ENCODE peak calls at places on chromosomes 3 and 15, in nine cellular contexts. S is fibroblast of lung, N is coronary artery, Q is progenitor cell of endocrine pancreas, V is endothelial cell, P is pancreas, J is astrocyte of the spinal cord, B is foreskin fibroblast, O is kidney epithelial cell. C is an unnamed sample.

GRCh38 chr15:34987623-34987981 is 485 bp downstream of the ZNF770 start:
- DNase-seq in S (no peak), N (no peak), Q (no peak), V (no peak), P (peak), J (no peak), B (no peak), O (no peak), C (peak)

GRCh38 chr3:16151109-16151508 is 23.4 kb upstream of the GALNT15 start:
- DNase-seq in S (peak), N (no peak), Q (no peak), V (no peak), P (no peak), J (peak), B (peak), O (no peak), C (no peak)

GRCh38 chr15:27254016-27254415 is 283.0 kb downstream of the GABRG3 start:
- DNase-seq in S (no peak), N (no peak), Q (no peak), V (no peak), P (no peak), J (no peak), B (no peak), O (no peak), C (no peak)

GRCh38 chr3:11306815-11307589 is 34.8 kb downstream of the ATG7 start:
- DNase-seq in S (no peak), N (no peak), Q (no peak), V (no peak), P (no peak), J (peak), B (no peak), O (no peak), C (no peak)

GRCh38 chr3:72054976-72055375 is 270.0 kb upstream of the PROK2 start:
- DNase-seq in S (no peak), N (no peak), Q (no peak), V (no peak), P (no peak), J (no peak), B (no peak), O (no peak), C (no peak)

GRCh38 chr3:31226331-31226730 is 306.4 kb upstream of the STT3B start:
- DNase-seq in S (no peak), N (no peak), Q (no peak), V (no peak), P (no peak), J (no peak), B (no peak), O (no peak), C (no peak)

GRCh38 chr3:153601422-153601853 is 439.4 kb downstream of the RAP2B start:
- DNase-seq in S (no peak), N (no peak), Q (no peak), V (no peak), P (no peak), J (no peak), B (no peak), O (no peak), C (no peak)

GRCh38 chr3:171173732-171174131 is 147.2 kb upstream of the SLC2A2 start:
- DNase-seq in S (peak), N (no peak), Q (no peak), V (no peak), P (no peak), J (no peak), B (no peak), O (no peak), C (no peak)

GRCh38 chr3:188270423-188270972 is 116.5 kb downstream of the LPP start:
- DNase-seq in S (peak), N (peak), Q (no peak), V (no peak), P (no peak), J (peak), B (peak), O (peak), C (no peak)

DNA sequence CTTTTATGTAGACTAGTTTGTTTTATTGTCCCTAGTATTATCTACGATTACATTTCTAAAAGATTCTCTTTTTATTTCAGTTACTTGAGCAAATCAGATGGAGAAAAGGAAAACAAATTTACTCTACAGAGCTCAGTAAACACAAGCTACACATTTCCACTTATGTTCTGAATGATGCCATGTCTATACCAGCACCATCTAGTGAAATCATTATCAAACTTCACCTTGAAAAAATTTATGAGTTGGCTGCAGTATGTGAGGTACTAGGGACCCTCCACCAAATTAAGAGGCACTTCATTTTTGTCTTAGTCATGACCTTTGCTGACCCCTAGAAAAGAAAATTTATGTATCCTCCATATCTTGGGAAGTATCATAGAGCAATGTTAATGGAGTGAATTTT is 827.4 kb downstream of the SI start:
- DNase-seq in S (no peak), N (no peak), Q (no peak), V (no peak), P (no peak), J (no peak), B (no peak), O (no peak), C (no peak)
- TF ChIP-seq CTCF in S (no peak), N (no peak), Q (no peak), V (no peak), P (no peak), J (no peak), B (no peak), O (no peak), C (no peak)

GRCh38 chr3:193788189-193788946 is 195.4 kb downstream of the OPA1 start:
- DNase-seq in S (peak), N (no peak), Q (peak), V (peak), P (peak), J (peak), B (peak), O (no peak), C (peak)
- TF ChIP-seq CTCF in S (peak), N (peak), Q (peak), V (peak), P (peak), J (peak), B (peak), O (peak), C (peak)

GRCh38 chr15:25345943-25346342 is 92.9 kb downstream of the UBE3A start:
- DNase-seq in S (peak), N (no peak), Q (no peak), V (peak), P (no peak), J (peak), B (no peak), O (no peak), C (peak)
- TF ChIP-seq CTCF in S (peak), N (no peak), Q (peak), V (no peak), P (no peak), J (peak), B (no peak), O (peak), C (no peak)

GRCh38 chr3:176651622-176652021 is 545.7 kb downstream of the TBL1XR1 start:
- DNase-seq in S (no peak), N (no peak), Q (no peak), V (no peak), P (no peak), J (no peak), B (no peak), O (no peak), C (no peak)
- TF ChIP-seq CTCF in S (no peak), N (no peak), Q (no peak), V (no peak), P (no peak), J (no peak), B (no peak), O (no peak), C (no peak)

DNA sequence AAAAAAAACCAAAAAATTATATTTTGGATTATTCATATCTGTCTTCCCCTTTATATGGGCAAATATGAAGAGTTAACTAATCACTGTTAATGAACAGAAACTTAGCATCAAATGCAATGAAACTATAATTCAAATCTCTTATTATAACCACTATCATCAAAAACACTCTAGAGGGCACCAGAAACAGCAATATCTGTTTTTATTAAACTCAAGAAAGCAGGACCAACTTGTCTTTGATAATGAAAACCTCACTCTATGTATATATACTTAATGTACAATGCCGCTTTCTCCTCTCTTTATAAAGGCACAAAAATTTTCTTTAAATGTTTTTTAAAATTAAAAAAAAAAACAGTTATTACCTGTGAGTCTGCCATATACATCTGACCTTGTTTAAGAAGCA is 92.7 kb downstream of the UACA start:
- DNase-seq in S (peak), N (no peak), Q (no peak), V (no peak), P (no peak), J (peak), B (no peak), O (no peak), C (no peak)
- TF ChIP-seq CTCF in S (no peak), N (no peak), Q (peak), V (no peak), P (no peak), J (peak), B (no peak), O (no peak), C (no peak)

GRCh38 chr3:179414804-179415203 is 36.5 kb downstream of the GNB4 start:
- DNase-seq in S (no peak), N (no peak), Q (no peak), V (no peak), P (no peak), J (no peak), B (no peak), O (no peak), C (no peak)

GRCh38 chr3:179410999-179411398 is 40.3 kb downstream of the GNB4 start:
- DNase-seq in S (no peak), N (no peak), Q (no peak), V (no peak), P (no peak), J (no peak), B (no peak), O (no peak), C (no peak)

GRCh38 chr3:179415377-179415776 is 35.9 kb downstream of the GNB4 start:
- DNase-seq in S (no peak), N (no peak), Q (no peak), V (no peak), P (no peak), J (no peak), B (no peak), O (no peak), C (no peak)

DNA sequence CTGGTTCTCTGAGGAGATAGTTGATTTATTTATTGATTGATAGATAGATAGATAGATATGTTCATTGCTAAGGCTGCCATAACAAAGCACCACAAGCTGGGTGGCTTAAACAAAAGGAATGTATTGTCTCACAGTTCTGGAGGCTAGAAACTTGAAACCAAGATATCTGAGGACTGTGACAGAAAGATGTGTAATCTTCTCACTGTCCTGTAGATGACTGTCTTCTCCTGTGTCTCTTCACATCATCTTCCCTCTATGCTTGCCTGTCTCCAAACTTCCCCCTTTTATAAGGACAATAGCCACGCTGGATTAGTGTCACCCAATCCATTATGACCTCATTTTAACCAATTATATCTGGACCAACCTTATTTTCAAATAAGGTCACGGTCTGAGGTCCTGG is 41.0 kb downstream of the GNB4 start:
- DNase-seq in S (no peak), N (no peak), Q (no peak), V (no peak), P (no peak), J (peak), B (peak), O (no peak), C (no peak)
- TF ChIP-seq CTCF in S (no peak), N (no peak), Q (no peak), V (no peak), P (no peak), J (no peak), B (no peak), O (no peak), C (no peak)

GRCh38 chr3:126525853-126526667 is 2.1 kb downstream of the CHST13 start:
- DNase-seq in S (no peak), N (no peak), Q (no peak), V (no peak), P (peak), J (no peak), B (no peak), O (no peak), C (peak)

GRCh38 chr3:126522363-126522788 is 1.6 kb upstream of the CHST13 start:
- DNase-seq in S (peak), N (no peak), Q (peak), V (peak), P (peak), J (peak), B (peak), O (no peak), C (peak)

GRCh38 chr3:126525091-126525852 is 1.3 kb downstream of the CHST13 start:
- DNase-seq in S (no peak), N (no peak), Q (no peak), V (no peak), P (peak), J (no peak), B (no peak), O (no peak), C (peak)

GRCh38 chr3:126524429-126524988 is 554 bp downstream of the CHST13 start:
- DNase-seq in S (no peak), N (no peak), Q (peak), V (no peak), P (no peak), J (no peak), B (no peak), O (no peak), C (no peak)

GRCh38 chr3:126523745-126524428 is at the start of gene CHST13:
- DNase-seq in S (peak), N (no peak), Q (no peak), V (peak), P (peak), J (peak), B (peak), O (no peak), C (peak)
- TF ChIP-seq CTCF in S (no peak), N (no peak), Q (no peak), V (no peak), P (no peak), J (no peak), B (no peak), O (no peak), C (no peak)

GRCh38 chr15:68277131-68277604 is 377 bp upstream of the FEM1B start:
- DNase-seq in S (peak), N (peak), Q (no peak), V (peak), P (peak), J (no peak), B (no peak), O (no peak), C (no peak)

GRCh38 chr15:68279218-68279533 is 1.6 kb downstream of the FEM1B start:
- DNase-seq in S (no peak), N (no peak), Q (no peak), V (no peak), P (no peak), J (no peak), B (no peak), O (no peak), C (no peak)

GRCh38 chr15:68276668-68277067 is 877 bp upstream of the FEM1B start:
- DNase-seq in S (no peak), N (no peak), Q (no peak), V (no peak), P (no peak), J (no peak), B (no peak), O (no peak), C (no peak)

GRCh38 chr15:68278345-68279217 is 1.0 kb downstream of the FEM1B start:
- DNase-seq in S (peak), N (peak), Q (no peak), V (no peak), P (no peak), J (peak), B (no peak), O (no peak), C (peak)

DNA sequence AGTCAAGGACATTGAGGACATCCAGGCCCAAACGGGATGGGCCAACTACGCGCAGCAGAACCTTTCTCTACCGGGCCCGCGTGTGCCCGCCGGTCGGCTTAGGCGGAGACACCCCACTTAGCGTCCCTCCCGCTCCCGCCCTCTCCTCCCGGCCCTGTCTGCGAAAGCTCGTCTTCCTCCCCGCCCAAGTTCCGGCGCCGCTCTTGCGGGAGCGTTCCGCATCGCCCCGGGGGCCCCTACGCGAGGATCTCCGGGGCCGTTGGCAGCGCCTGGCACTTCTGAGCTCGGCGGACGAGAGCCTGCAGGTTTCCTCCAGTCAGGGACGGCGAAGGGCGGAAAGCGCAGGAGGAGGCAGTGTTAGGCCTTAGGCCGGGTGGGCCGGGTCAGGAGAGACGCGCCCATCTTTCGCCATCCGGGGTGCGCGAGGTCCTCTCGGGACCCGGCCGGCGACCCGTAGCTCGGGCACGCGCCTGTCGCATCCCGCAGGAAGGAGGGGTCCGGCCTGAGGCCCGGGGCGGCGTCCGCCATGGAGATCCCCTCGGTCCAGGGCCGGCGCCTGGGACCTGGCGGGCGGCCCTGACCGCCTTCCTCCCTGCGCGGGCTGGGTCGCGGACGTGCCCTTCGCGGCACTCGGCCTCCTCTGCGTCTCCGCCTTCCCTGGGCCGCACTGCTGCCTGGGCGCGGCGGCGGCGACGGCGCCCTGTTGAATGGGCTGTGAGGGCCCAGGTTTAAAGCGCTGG is at the start of gene FEM1B:
- DNase-seq in S (peak), N (peak), Q (peak), V (peak), P (peak), J (peak), B (peak), O (peak), C (peak)
- TF ChIP-seq CTCF in S (no peak), N (no peak), Q (peak), V (no peak), P (no peak), J (no peak), B (no peak), O (no peak), C (no peak)

GRCh38 chr15:98853161-98853560 is 154.4 kb downstream of the PGPEP1L start:
- DNase-seq in S (peak), N (peak), Q (peak), V (peak), P (peak), J (peak), B (peak), O (no peak), C (peak)
- TF ChIP-seq CTCF in S (no peak), N (no peak), Q (no peak), V (no peak), P (no peak), J (no peak), B (no peak), O (no peak), C (no peak)

C was measured in glutamatergic neuron.